ENCODE peak calls at places on chromosomes 12 and 14, in five cellular contexts. Q is GM04503, P is mucosa of descending colon, V is GM04504, Z is neural crest cell. U is an unnamed sample.

GRCh38 chr12:53337998-53338397 is 1.8 kb upstream of the SP7 start:
- DNase-seq in Q (no peak), P (no peak), Z (no peak), V (no peak), U (no peak)

GRCh38 chr12:124608451-124608870 is 41.0 kb upstream of the NCOR2 start:
- DNase-seq in V (no peak), P (no peak), Q (no peak), Z (no peak), U (no peak)

GRCh38 chr12:77796775-77797174 is 33.9 kb upstream of the NAV3 start:
- DNase-seq in Z (no peak), V (no peak), Q (no peak), P (no peak), U (no peak)

GRCh38 chr14:95208598-95208997 is 51.3 kb upstream of the DICER1 start:
- DNase-seq in Q (no peak), Z (no peak), P (no peak), V (no peak), U (no peak)

GRCh38 chr12:75208851-75209781 is 523 bp downstream of the KCNC2 start:
- DNase-seq in V (peak), Z (peak), P (peak), Q (no peak), U (no peak)

GRCh38 chr12:3092770-3093169 is 15.6 kb downstream of the TSPAN9 start:
- DNase-seq in V (no peak), P (no peak), Q (no peak), Z (no peak), U (no peak)

GRCh38 chr14:65704850-65705249 is 292.3 kb downstream of the FUT8 start:
- DNase-seq in Z (no peak), P (no peak), Q (no peak), V (no peak), U (no peak)

GRCh38 chr12:67772276-67773169 is 124.0 kb downstream of the DYRK2 start:
- DNase-seq in V (no peak), P (no peak), Z (peak), Q (no peak), U (no peak)

GRCh38 chr14:90903101-90903500 is 86.9 kb upstream of the TTC7B start:
- DNase-seq in Q (no peak), Z (peak), V (peak), P (peak), U (peak)

GRCh38 chr12:68932701-68933563 is at the start of gene CPM:
- DNase-seq in Q (no peak), V (no peak), P (peak), Z (peak), U (no peak)

GRCh38 chr14:61387076-61387475 is 65.7 kb downstream of the PRKCH start:
- DNase-seq in V (no peak), Q (no peak), Z (no peak), P (no peak), U (no peak)

GRCh38 chr14:64303471-64303917 is 9.3 kb upstream of the ESR2 start:
- DNase-seq in V (peak), Z (no peak), Q (peak), P (no peak), U (peak)

GRCh38 chr12:96195845-96196451 is 1.8 kb downstream of the ELK3 start:
- DNase-seq in Q (no peak), P (peak), Z (peak), V (no peak), U (peak)

GRCh38 chr12:114878781-114879180 is 194.8 kb upstream of the TBX3 start:
- DNase-seq in V (no peak), P (no peak), Z (no peak), Q (no peak), U (no peak)

GRCh38 chr12:53047221-53048032 is 2.4 kb upstream of the TNS2 start:
- DNase-seq in P (peak), V (peak), Q (no peak), Z (peak), U (no peak)

GRCh38 chr14:90625445-90625844 is 190.8 kb downstream of the TTC7B start:
- DNase-seq in Z (no peak), Q (no peak), V (no peak), P (no peak), U (peak)

GRCh38 chr14:90384543-90384911 is 12.3 kb upstream of the CALM1 start:
- DNase-seq in Z (no peak), Q (no peak), V (no peak), P (peak), U (no peak)

GRCh38 chr12:105928436-105928835 is 210.3 kb downstream of the NUAK1 start:
- DNase-seq in V (no peak), Z (no peak), P (peak), Q (no peak), U (no peak)

GRCh38 chr12:93573552-93574223 is 1.2 kb downstream of the SOCS2 start:
- DNase-seq in P (peak), V (no peak), Z (no peak), Q (no peak), U (no peak)

GRCh38 chr12:30792648-30793499 is 38.1 kb upstream of the CAPRIN2 start:
- DNase-seq in Q (no peak), P (no peak), Z (no peak), V (no peak), U (peak)

GRCh38 chr12:115857923-115858322 is 419.6 kb downstream of the MED13L start:
- DNase-seq in Q (no peak), V (no peak), P (no peak), Z (no peak), U (no peak)

U was measured in HS-5.